ENCODE peak calls at places on chromosomes 7 and 10, in six cellular contexts. One of them, this sample, is unnamed.
A peak's percentile ranks its signal among the peaks of the same experiment; 100 is the strongest.

GRCh38 chr10:78367012-78367411 is 333.3 kb downstream of the RPS24 start:
- DNase-seq in left lung: no peak
- DNase-seq in heart right ventricle: no peak
- DNase-seq in SK-N-SH: no peak
- DNase-seq in hepatocyte: no peak
- DNase-seq in prostate gland: no peak
- DNase-seq in this sample: peak; percentile 57

GRCh38 chr7:20280475-20281351 is 50.0 kb upstream of the ITGB8 start:
- DNase-seq in heart right ventricle: no peak
- DNase-seq in SK-N-SH: peak; percentile 27
- DNase-seq in left lung: no peak
- DNase-seq in hepatocyte: no peak
- DNase-seq in prostate gland: no peak
- DNase-seq in this sample: no peak

GRCh38 chr10:93313798-93314197 is 168.3 kb downstream of the MYOF start:
- DNase-seq in prostate gland: no peak
- DNase-seq in left lung: no peak
- DNase-seq in hepatocyte: no peak
- DNase-seq in heart right ventricle: no peak
- DNase-seq in SK-N-SH: no peak
- DNase-seq in this sample: no peak

GRCh38 chr10:96613565-96613964 is 26.8 kb upstream of the TM9SF3 start:
- DNase-seq in SK-N-SH: no peak
- DNase-seq in hepatocyte: peak; percentile 34
- DNase-seq in prostate gland: no peak
- DNase-seq in left lung: no peak
- DNase-seq in heart right ventricle: no peak
- DNase-seq in this sample: no peak

GRCh38 chr10:106487726-106488125 is 676.8 kb downstream of the SORCS1 start:
- DNase-seq in hepatocyte: no peak
- DNase-seq in left lung: no peak
- DNase-seq in SK-N-SH: no peak
- DNase-seq in prostate gland: no peak
- DNase-seq in heart right ventricle: no peak
- DNase-seq in this sample: no peak

GRCh38 chr10:50469288-50469687 is 154.5 kb downstream of the SGMS1 start:
- DNase-seq in prostate gland: no peak
- DNase-seq in heart right ventricle: no peak
- DNase-seq in SK-N-SH: no peak
- DNase-seq in left lung: no peak
- DNase-seq in hepatocyte: no peak
- DNase-seq in this sample: no peak

GRCh38 chr10:85003083-85003482 is 674.7 kb downstream of the CCSER2 start:
- DNase-seq in SK-N-SH: no peak
- DNase-seq in prostate gland: no peak
- DNase-seq in hepatocyte: no peak
- DNase-seq in left lung: no peak
- DNase-seq in heart right ventricle: no peak
- DNase-seq in this sample: no peak

GRCh38 chr10:48740023-48740707 is 55.5 kb downstream of the WDFY4 start:
- DNase-seq in left lung: no peak
- DNase-seq in heart right ventricle: no peak
- DNase-seq in prostate gland: no peak
- DNase-seq in SK-N-SH: no peak
- DNase-seq in hepatocyte: no peak
- DNase-seq in this sample: no peak

GRCh38 chr7:26346611-26347200 is 55.0 kb downstream of the SNX10 start:
- DNase-seq in hepatocyte: no peak
- DNase-seq in left lung: peak; percentile 73
- DNase-seq in prostate gland: peak; percentile 53
- DNase-seq in SK-N-SH: no peak
- DNase-seq in heart right ventricle: no peak
- DNase-seq in this sample: no peak

GRCh38 chr10:97349752-97350117 is 15.2 kb upstream of the FRAT2 start:
- DNase-seq in hepatocyte: no peak
- DNase-seq in prostate gland: no peak
- DNase-seq in left lung: no peak
- DNase-seq in SK-N-SH: no peak
- DNase-seq in heart right ventricle: no peak
- DNase-seq in this sample: no peak

DNA sequence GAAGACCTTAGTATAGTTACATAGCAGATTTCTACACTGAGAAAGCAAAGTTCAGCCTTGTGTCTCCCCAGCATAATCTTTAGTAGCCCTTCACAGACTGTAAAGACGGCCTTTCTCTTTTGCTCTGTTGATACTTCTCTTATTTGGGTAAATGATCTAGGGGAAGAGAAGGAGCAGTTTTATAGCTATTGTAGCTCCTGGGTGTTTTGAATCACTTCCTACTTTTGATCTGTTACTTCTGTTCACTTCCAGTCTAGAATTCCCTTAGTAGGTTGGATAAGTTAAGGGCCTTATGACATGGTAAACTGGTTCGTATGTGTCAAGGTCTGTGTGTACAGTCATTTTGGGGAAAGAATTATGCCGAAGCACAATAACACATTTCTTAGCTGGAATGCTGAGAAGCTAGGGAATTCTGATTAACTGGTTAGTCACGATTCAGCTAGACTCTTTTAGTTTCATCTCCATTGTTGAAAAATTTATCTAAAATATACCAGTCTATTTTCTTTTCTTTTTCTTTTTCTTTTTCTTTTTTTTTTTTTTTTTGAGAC is 8.1 kb downstream of the DENND10 start:
- DNase-seq in left lung: no peak
- DNase-seq in heart right ventricle: no peak
- DNase-seq in SK-N-SH: no peak
- DNase-seq in hepatocyte: no peak
- DNase-seq in prostate gland: no peak
- DNase-seq in this sample: no peak
- H3K4me3 ChIP-seq in left lung: no peak overlapping the region
- H3K4me3 ChIP-seq in heart right ventricle: no peak overlapping the region
- H3K4me3 ChIP-seq in SK-N-SH: no peak overlapping the region
- H3K4me3 ChIP-seq in hepatocyte: no peak overlapping the region
- H3K4me3 ChIP-seq in prostate gland: no peak overlapping the region
- H3K4me3 ChIP-seq in this sample: no peak overlapping the region

DNA sequence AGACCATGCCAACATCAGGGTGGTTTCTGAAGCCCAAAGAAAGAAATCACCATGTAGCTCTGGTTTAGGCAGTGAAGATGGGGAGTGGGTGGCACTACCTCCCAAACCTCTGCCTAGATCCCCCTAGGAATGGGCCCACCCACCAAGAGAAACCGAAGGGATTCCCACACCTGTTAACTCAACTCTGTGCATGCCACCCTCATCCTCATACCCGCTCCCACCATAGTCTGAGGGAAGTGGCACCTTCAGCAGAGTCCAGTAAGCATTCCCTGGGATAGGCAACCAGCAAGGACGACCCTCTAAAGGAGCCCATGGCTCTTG is 1.7 kb upstream of the PLXNA4 start:
- DNase-seq in SK-N-SH: no peak
- DNase-seq in left lung: no peak
- DNase-seq in prostate gland: no peak
- DNase-seq in hepatocyte: no peak
- DNase-seq in heart right ventricle: no peak
- DNase-seq in this sample: no peak
- H3K27me3 ChIP-seq in SK-N-SH: peaks cover 17% of the 10 kb centered on the region
- H3K27me3 ChIP-seq in left lung: peaks cover 68% of the 10 kb centered on the region
- H3K27me3 ChIP-seq in prostate gland: peaks cover 12% of the 10 kb centered on the region
- H3K27me3 ChIP-seq in hepatocyte: peaks cover 54% of the 10 kb centered on the region
- H3K27me3 ChIP-seq in heart right ventricle: peaks cover 42% of the 10 kb centered on the region
- H3K27me3 ChIP-seq in this sample: peaks cover 56% of the 10 kb centered on the region

GRCh38 chr10:47186941-47187340 is 113.1 kb upstream of the GDF10 start:
- DNase-seq in left lung: no peak
- DNase-seq in prostate gland: no peak
- DNase-seq in hepatocyte: no peak
- DNase-seq in SK-N-SH: no peak
- DNase-seq in heart right ventricle: no peak
- DNase-seq in this sample: no peak
- H3K4me3 ChIP-seq in left lung: no peak overlapping the region
- H3K4me3 ChIP-seq in prostate gland: no peak overlapping the region
- H3K4me3 ChIP-seq in hepatocyte: no peak overlapping the region
- H3K4me3 ChIP-seq in SK-N-SH: no peak overlapping the region
- H3K4me3 ChIP-seq in heart right ventricle: no peak overlapping the region
- H3K4me3 ChIP-seq in this sample: no peak overlapping the region

GRCh38 chr7:135239263-135239662 is 5.6 kb downstream of the STRA8 start:
- DNase-seq in hepatocyte: no peak
- DNase-seq in SK-N-SH: peak; percentile 20
- DNase-seq in prostate gland: no peak
- DNase-seq in left lung: no peak
- DNase-seq in heart right ventricle: no peak
- DNase-seq in this sample: no peak

GRCh38 chr7:135234727-135235126 is 1.1 kb downstream of the STRA8 start:
- DNase-seq in hepatocyte: no peak
- DNase-seq in prostate gland: no peak
- DNase-seq in heart right ventricle: no peak
- DNase-seq in SK-N-SH: no peak
- DNase-seq in left lung: no peak
- DNase-seq in this sample: no peak

GRCh38 chr7:135235841-135236240 is 2.2 kb downstream of the STRA8 start:
- DNase-seq in prostate gland: no peak
- DNase-seq in left lung: no peak
- DNase-seq in hepatocyte: no peak
- DNase-seq in heart right ventricle: no peak
- DNase-seq in SK-N-SH: no peak
- DNase-seq in this sample: no peak

GRCh38 chr7:135238112-135238744 is 4.6 kb downstream of the STRA8 start:
- DNase-seq in left lung: no peak
- DNase-seq in SK-N-SH: peak; percentile 61
- DNase-seq in prostate gland: no peak
- DNase-seq in hepatocyte: no peak
- DNase-seq in heart right ventricle: no peak
- DNase-seq in this sample: peak; percentile 88

DNA sequence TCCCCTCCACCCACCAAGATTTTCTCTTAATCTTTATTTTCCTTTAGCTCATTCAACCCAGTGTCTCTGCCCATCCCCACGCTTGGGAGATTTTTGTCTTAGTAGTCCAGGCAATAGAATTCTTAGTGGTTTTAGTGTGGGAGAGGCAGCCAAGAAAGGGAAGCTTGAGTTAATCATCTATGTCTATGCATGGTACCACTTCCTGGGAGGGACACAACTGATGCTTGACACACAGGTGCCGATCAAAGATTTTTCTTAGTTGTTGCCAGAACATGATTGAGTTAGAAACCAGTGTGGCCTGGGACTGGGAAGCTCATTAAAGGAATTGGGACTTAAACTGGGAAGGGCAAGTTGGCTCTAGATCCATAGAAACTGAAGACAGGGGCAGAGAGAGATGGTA is 3.1 kb downstream of the STRA8 start:
- DNase-seq in hepatocyte: no peak
- DNase-seq in SK-N-SH: no peak
- DNase-seq in prostate gland: no peak
- DNase-seq in heart right ventricle: no peak
- DNase-seq in left lung: no peak
- DNase-seq in this sample: no peak
- H3K27me3 ChIP-seq in hepatocyte: no peaks in the 10 kb centered on the region
- H3K27me3 ChIP-seq in SK-N-SH: no peaks in the 10 kb centered on the region
- H3K27me3 ChIP-seq in prostate gland: no peaks in the 10 kb centered on the region
- H3K27me3 ChIP-seq in heart right ventricle: no peaks in the 10 kb centered on the region
- H3K27me3 ChIP-seq in left lung: no peaks in the 10 kb centered on the region
- H3K27me3 ChIP-seq in this sample: no peaks in the 10 kb centered on the region

DNA sequence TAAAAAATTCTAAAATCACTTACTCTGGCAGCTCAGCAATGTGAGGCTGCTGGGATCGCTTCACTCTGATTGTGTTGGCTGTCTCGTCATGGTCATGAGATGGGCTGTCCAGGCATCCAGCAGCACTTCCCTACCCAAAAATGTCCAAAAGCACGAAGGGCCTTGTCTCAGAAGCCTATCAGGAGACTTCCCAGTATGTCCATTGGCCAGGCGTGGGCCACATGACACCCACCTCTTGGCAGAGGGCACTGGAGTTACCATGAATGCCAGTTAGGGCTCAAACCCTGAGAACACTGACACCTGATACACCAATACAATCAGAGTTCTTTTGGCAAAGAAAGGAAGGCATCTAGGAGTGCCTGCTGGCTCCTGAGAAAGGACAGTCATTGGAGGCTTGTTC is 27.0 kb upstream of the GLI3 start:
- DNase-seq in prostate gland: no peak
- DNase-seq in hepatocyte: no peak
- DNase-seq in left lung: no peak
- DNase-seq in SK-N-SH: no peak
- DNase-seq in heart right ventricle: peak; percentile 19
- DNase-seq in this sample: no peak
- H3K4me3 ChIP-seq in prostate gland: no peak overlapping the region
- H3K4me3 ChIP-seq in hepatocyte: no peak overlapping the region
- H3K4me3 ChIP-seq in left lung: no peak overlapping the region
- H3K4me3 ChIP-seq in SK-N-SH: no peak overlapping the region
- H3K4me3 ChIP-seq in heart right ventricle: peak overlapping the region; percentile 37
- H3K4me3 ChIP-seq in this sample: no peak overlapping the region

GRCh38 chr7:50399206-50399605 is 50.9 kb downstream of the FIGNL1 start:
- DNase-seq in hepatocyte: no peak
- DNase-seq in left lung: no peak
- DNase-seq in prostate gland: no peak
- DNase-seq in heart right ventricle: no peak
- DNase-seq in SK-N-SH: no peak
- DNase-seq in this sample: no peak

GRCh38 chr7:50397320-50397970 is 52.7 kb downstream of the FIGNL1 start:
- DNase-seq in hepatocyte: no peak
- DNase-seq in prostate gland: no peak
- DNase-seq in SK-N-SH: no peak
- DNase-seq in left lung: no peak
- DNase-seq in heart right ventricle: no peak
- DNase-seq in this sample: no peak

GRCh38 chr7:50399635-50400034 is 50.5 kb downstream of the FIGNL1 start:
- DNase-seq in SK-N-SH: no peak
- DNase-seq in prostate gland: no peak
- DNase-seq in heart right ventricle: no peak
- DNase-seq in hepatocyte: no peak
- DNase-seq in left lung: no peak
- DNase-seq in this sample: no peak

GRCh38 chr7:50396856-50397255 is 53.3 kb downstream of the FIGNL1 start:
- DNase-seq in prostate gland: no peak
- DNase-seq in left lung: no peak
- DNase-seq in heart right ventricle: no peak
- DNase-seq in SK-N-SH: no peak
- DNase-seq in hepatocyte: no peak
- DNase-seq in this sample: no peak

DNA sequence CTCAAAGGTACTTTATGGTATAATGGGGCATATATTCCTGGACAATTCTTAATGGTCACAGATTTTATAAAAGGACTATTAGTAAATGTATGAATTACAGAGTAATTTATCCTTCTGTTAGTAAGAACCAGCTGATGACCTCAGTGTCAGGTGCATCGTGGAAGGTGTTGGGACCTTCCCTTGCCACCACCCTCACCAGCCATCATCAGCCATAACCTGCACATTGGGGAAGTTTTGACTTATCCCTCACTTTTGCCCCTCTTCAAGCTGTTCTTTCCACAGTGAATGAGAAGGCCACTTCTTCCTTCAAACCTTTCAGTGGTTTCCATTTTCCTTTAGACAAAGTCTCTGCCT is 52.2 kb downstream of the FIGNL1 start:
- DNase-seq in prostate gland: no peak
- DNase-seq in SK-N-SH: no peak
- DNase-seq in heart right ventricle: no peak
- DNase-seq in left lung: no peak
- DNase-seq in hepatocyte: no peak
- DNase-seq in this sample: no peak
- H3K27me3 ChIP-seq in prostate gland: peaks cover 7% of the 10 kb centered on the region
- H3K27me3 ChIP-seq in SK-N-SH: peaks cover 39% of the 10 kb centered on the region
- H3K27me3 ChIP-seq in heart right ventricle: peaks cover 49% of the 10 kb centered on the region
- H3K27me3 ChIP-seq in left lung: peaks cover 40% of the 10 kb centered on the region
- H3K27me3 ChIP-seq in hepatocyte: no peaks in the 10 kb centered on the region
- H3K27me3 ChIP-seq in this sample: no peaks in the 10 kb centered on the region

GRCh38 chr7:130022623-130023175 is 28.5 kb downstream of the ZC3HC1 start:
- DNase-seq in prostate gland: no peak
- DNase-seq in left lung: no peak
- DNase-seq in hepatocyte: no peak
- DNase-seq in heart right ventricle: no peak
- DNase-seq in SK-N-SH: no peak
- DNase-seq in this sample: no peak
- H3K4me3 ChIP-seq in prostate gland: no peak overlapping the region
- H3K4me3 ChIP-seq in left lung: no peak overlapping the region
- H3K4me3 ChIP-seq in hepatocyte: no peak overlapping the region
- H3K4me3 ChIP-seq in heart right ventricle: no peak overlapping the region
- H3K4me3 ChIP-seq in SK-N-SH: no peak overlapping the region
- H3K4me3 ChIP-seq in this sample: no peak overlapping the region